ENCODE peak calls at places on chromosomes 2 and 18, in ten cellular contexts. Q, D, Z, K, W, A, E, G, P and T are unnamed samples.
A peak's percentile ranks its signal among the peaks of the same experiment; 100 is the strongest.

GRCh38 chr18:65235966-65236634 is 514.7 kb upstream of the CDH7 start:
- DNase-seq in Q (peak; percentile 44), D (peak; percentile 8), Z (no peak), K (no peak), W (no peak), A (no peak), E (no peak), G (no peak), P (no peak), T (no peak)

GRCh38 chr2:85768713-85769112 is 14.9 kb downstream of the ATOH8 start:
- DNase-seq in Q (no peak), D (peak; percentile 88), Z (peak; percentile 95), K (peak; percentile 82), W (no peak), A (peak; percentile 51), E (no peak), G (peak; percentile 80), P (peak; percentile 89), T (no peak)

GRCh38 chr2:16635796-16636699 is 29.6 kb downstream of the CYRIA start:
- DNase-seq in Q (no peak), D (no peak), Z (no peak), K (no peak), W (peak; percentile 71), A (no peak), E (no peak), G (no peak), P (no peak), T (no peak)

GRCh38 chr2:223954401-223954800 is 2.9 kb upstream of the MRPL44 start:
- DNase-seq in Q (no peak), D (no peak), Z (no peak), K (no peak), W (peak; percentile 94), A (no peak), E (peak; percentile 14), G (peak; percentile 24), P (no peak), T (no peak)

GRCh38 chr2:95039410-95039809 is 13.9 kb downstream of the MAL start:
- DNase-seq in Q (no peak), D (no peak), Z (no peak), K (no peak), W (no peak), A (no peak), E (no peak), G (no peak), P (no peak), T (no peak)

GRCh38 chr2:231198291-231199173 is at the start of gene ARMC9:
- DNase-seq in Q (peak; percentile 93), D (peak; percentile 83), Z (peak; percentile 82), K (peak; percentile 77), W (peak; percentile 51), A (peak; percentile 81), E (peak; percentile 67), G (peak; percentile 68), P (peak; percentile 70), T (peak; percentile 84)

GRCh38 chr18:67520276-67521035 is 3.9 kb upstream of the DSEL start:
- DNase-seq in Q (no peak), D (no peak), Z (peak; percentile 69), K (no peak), W (peak; percentile 76), A (no peak), E (no peak), G (no peak), P (no peak), T (no peak)

GRCh38 chr2:240467659-240468299 is 32.3 kb downstream of the GPC1 start:
- DNase-seq in Q (peak; percentile 68), D (peak; percentile 1), Z (peak; percentile 58), K (peak; percentile 20), W (no peak), A (no peak), E (no peak), G (no peak), P (peak; percentile 22), T (no peak)

GRCh38 chr18:79518683-79519128 is 123.0 kb downstream of the NFATC1 start:
- DNase-seq in Q (peak; percentile 63), D (no peak), Z (no peak), K (no peak), W (no peak), A (no peak), E (no peak), G (no peak), P (no peak), T (no peak)

GRCh38 chr18:48376934-48377333 is 32.2 kb downstream of the ZBTB7C start:
- DNase-seq in Q (no peak), D (peak; percentile 47), Z (no peak), K (no peak), W (no peak), A (no peak), E (no peak), G (no peak), P (no peak), T (no peak)

GRCh38 chr2:168436840-168437239 is 19.2 kb upstream of the CERS6 start:
- DNase-seq in Q (no peak), D (no peak), Z (no peak), K (no peak), W (no peak), A (no peak), E (no peak), G (no peak), P (no peak), T (no peak)

GRCh38 chr2:60804473-60804872 is 48.4 kb downstream of the PAPOLG start:
- DNase-seq in Q (no peak), D (no peak), Z (no peak), K (no peak), W (no peak), A (no peak), E (no peak), G (no peak), P (no peak), T (no peak)

GRCh38 chr2:83572400-83572799 is 886.7 kb downstream of the SUCLG1 start:
- DNase-seq in Q (no peak), D (no peak), Z (no peak), K (no peak), W (no peak), A (no peak), E (no peak), G (no peak), P (no peak), T (no peak)

GRCh38 chr18:6327485-6327884 is 87.2 kb downstream of the L3MBTL4 start:
- DNase-seq in Q (no peak), D (no peak), Z (no peak), K (no peak), W (no peak), A (no peak), E (no peak), G (no peak), P (no peak), T (no peak)

GRCh38 chr2:31318360-31319336 is 84.7 kb downstream of the EHD3 start:
- DNase-seq in Q (peak; percentile 79), D (no peak), Z (peak; percentile 70), K (no peak), W (peak; percentile 86), A (peak; percentile 49), E (no peak), G (no peak), P (peak; percentile 48), T (no peak)

GRCh38 chr2:64796926-64797325 is 143.2 kb upstream of the SERTAD2 start:
- DNase-seq in Q (no peak), D (peak; percentile 15), Z (no peak), K (no peak), W (no peak), A (no peak), E (no peak), G (no peak), P (no peak), T (no peak)

GRCh38 chr2:64795024-64795592 is 141.4 kb upstream of the SERTAD2 start:
- DNase-seq in Q (no peak), D (no peak), Z (no peak), K (no peak), W (no peak), A (no peak), E (no peak), G (peak; percentile 83), P (no peak), T (no peak)

GRCh38 chr2:64794426-64794995 is 140.8 kb upstream of the SERTAD2 start:
- DNase-seq in Q (no peak), D (no peak), Z (no peak), K (no peak), W (no peak), A (no peak), E (no peak), G (no peak), P (no peak), T (no peak)

GRCh38 chr2:64799592-64800252 is 146.0 kb upstream of the SERTAD2 start:
- DNase-seq in Q (no peak), D (no peak), Z (no peak), K (peak; percentile 39), W (peak; percentile 13), A (no peak), E (no peak), G (no peak), P (no peak), T (no peak)

GRCh38 chr2:64797881-64798590 is 144.3 kb upstream of the SERTAD2 start:
- DNase-seq in Q (no peak), D (peak; percentile 45), Z (no peak), K (peak; percentile 65), W (peak; percentile 75), A (no peak), E (peak; percentile 21), G (peak; percentile 77), P (no peak), T (no peak)
- H3K4me3 ChIP-seq in Q (no peak overlapping the region), D (no peak overlapping the region), Z (no peak overlapping the region), K (no peak overlapping the region), W (no peak overlapping the region), A (no peak overlapping the region), E (no peak overlapping the region), G (no peak overlapping the region), P (no peak overlapping the region), T (no peak overlapping the region)

GRCh38 chr2:467543-467891 is 179.6 kb upstream of the ALKAL2 start:
- DNase-seq in Q (no peak), D (no peak), Z (no peak), K (no peak), W (no peak), A (no peak), E (no peak), G (no peak), P (no peak), T (no peak)
- H3K27me3 ChIP-seq in Q (peaks cover 25% of the 10 kb centered on the region), D (peaks cover 12% of the 10 kb centered on the region), Z (peaks cover 14% of the 10 kb centered on the region), K (peaks cover 70% of the 10 kb centered on the region), W (no peaks in the 10 kb centered on the region), A (peaks cover 52% of the 10 kb centered on the region), E (peaks cover 52% of the 10 kb centered on the region), G (no peaks in the 10 kb centered on the region), P (peaks cover 41% of the 10 kb centered on the region), T (no peaks in the 10 kb centered on the region)

DNA sequence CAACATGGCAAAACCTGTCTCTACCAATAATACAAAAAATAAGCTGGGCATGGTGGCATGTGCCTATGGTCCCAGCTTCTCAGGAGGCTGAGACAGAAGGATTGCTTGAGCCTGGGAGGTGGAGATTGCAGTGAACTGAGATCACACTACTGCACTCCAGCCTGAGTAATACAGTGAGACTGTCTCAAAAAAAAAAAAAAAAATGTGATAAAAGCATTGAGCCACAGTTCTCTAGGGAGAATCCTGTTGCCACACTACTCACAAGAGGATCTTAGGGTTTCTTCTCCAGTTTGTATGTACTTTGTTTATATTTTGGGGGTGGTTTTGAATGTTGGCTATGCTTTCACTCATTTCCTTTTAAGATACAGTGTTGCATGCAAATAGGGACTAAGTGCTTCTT is 62.0 kb downstream of the TMEM185B start:
- DNase-seq in Q (no peak), D (no peak), Z (no peak), K (no peak), W (peak; percentile 52), A (no peak), E (no peak), G (no peak), P (no peak), T (no peak)
- TF ChIP-seq POLR2A in Q (no peak), D (no peak), Z (no peak), K (no peak), W (no peak), A (no peak), E (no peak), G (no peak), P (no peak), T (no peak)

GRCh38 chr2:236568922-236569592 is 568 bp upstream of the ACKR3 start:
- DNase-seq in Q (no peak), D (no peak), Z (no peak), K (no peak), W (no peak), A (no peak), E (no peak), G (peak; percentile 53), P (no peak), T (no peak)
- H3K4me3 ChIP-seq in Q (peak overlapping the region; percentile 40), D (no peak overlapping the region), Z (peak overlapping the region; percentile 44), K (peak overlapping the region; percentile 41), W (no peak overlapping the region), A (peak overlapping the region; percentile 49), E (no peak overlapping the region), G (peak overlapping the region; percentile 2), P (peak overlapping the region; percentile 61), T (peak overlapping the region; percentile 42)